ENCODE peak calls at places on chromosomes 7 and 10, in ten cellular contexts. T is upper lobe of right lung, K is lung, H is aorta, A is HAP-1, B is SJCRH30, P is heart right ventricle, D is left ventricle myocardium inferior, O is sigmoid colon, N is H9. Y is an unnamed sample.

GRCh38 chr10:80900661-80901060 is 363.0 kb downstream of the SH2D4B start:
- DNase-seq in H (no peak), O (no peak), A (no peak), B (no peak), N (no peak), D (no peak), P (no peak), T (no peak), K (no peak), Y (no peak)

GRCh38 chr10:3935141-3935540 is 150.1 kb upstream of the KLF6 start:
- DNase-seq in T (no peak), H (peak; percentile 63), O (no peak), B (no peak), A (no peak), K (no peak), N (no peak), D (no peak), P (peak; percentile 26), Y (no peak)

GRCh38 chr10:14758994-14759664 is 15.6 kb downstream of the FAM107B start:
- DNase-seq in A (no peak), T (no peak), O (no peak), N (no peak), H (no peak), K (no peak), B (no peak), D (no peak), P (no peak), Y (no peak)

GRCh38 chr7:29370531-29371314 is 176.1 kb downstream of the CHN2 start:
- DNase-seq in K (no peak), N (no peak), P (no peak), B (no peak), A (no peak), O (no peak), H (no peak), T (no peak), D (no peak), Y (no peak)

GRCh38 chr7:98314469-98314868 is 33.0 kb downstream of the BRI3 start:
- DNase-seq in O (no peak), A (no peak), K (no peak), P (no peak), T (no peak), B (peak; percentile 38), H (no peak), D (no peak), N (no peak), Y (no peak)

GRCh38 chr7:30973292-30973691 is 9.5 kb downstream of the GHRHR start:
- DNase-seq in O (no peak), T (no peak), A (no peak), D (no peak), P (no peak), K (no peak), B (no peak), N (no peak), H (no peak), Y (no peak)

GRCh38 chr7:99955247-99955646 is 20.6 kb downstream of the AZGP1 start:
- DNase-seq in K (peak; percentile 32), A (no peak), P (no peak), D (no peak), T (no peak), B (no peak), O (no peak), N (no peak), H (no peak), Y (no peak)

GRCh38 chr10:63083904-63084689 is 49.0 kb upstream of the NRBF2 start:
- DNase-seq in N (peak; percentile 35), T (no peak), H (peak; percentile 73), O (peak; percentile 89), A (peak; percentile 87), B (peak; percentile 35), P (peak; percentile 14), D (peak; percentile 29), K (peak; percentile 48), Y (peak; percentile 36)

GRCh38 chr10:72754275-72755032 is 62.5 kb downstream of the MCU start:
- DNase-seq in A (no peak), P (no peak), T (no peak), H (no peak), N (no peak), O (no peak), K (no peak), B (no peak), D (no peak), Y (no peak)

GRCh38 chr10:124917168-124917938 is 24.6 kb upstream of the ZRANB1 start:
- DNase-seq in B (peak; percentile 37), A (peak; percentile 48), T (peak; percentile 76), K (peak; percentile 49), N (peak; percentile 43), D (peak; percentile 36), P (peak; percentile 28), H (peak; percentile 64), O (peak; percentile 81), Y (peak; percentile 11)

GRCh38 chr10:48811461-48811860 is 126.8 kb downstream of the WDFY4 start:
- DNase-seq in A (no peak), O (no peak), K (no peak), B (no peak), H (no peak), N (no peak), D (no peak), P (no peak), T (no peak), Y (no peak)

GRCh38 chr7:37684927-37685326 is 1.4 kb downstream of the GPR141 start:
- DNase-seq in A (no peak), K (no peak), T (no peak), H (no peak), D (no peak), O (no peak), B (no peak), P (no peak), N (no peak), Y (no peak)
- H3K4me1 ChIP-seq in A (no peaks in the 10 kb centered on the region), K (no peaks in the 10 kb centered on the region), T (no peaks in the 10 kb centered on the region), H (no peaks in the 10 kb centered on the region), D (no peaks in the 10 kb centered on the region), O (no peaks in the 10 kb centered on the region), B (peaks cover 4% of the 10 kb centered on the region), P (no peaks in the 10 kb centered on the region), N (no peaks in the 10 kb centered on the region), Y (no peaks in the 10 kb centered on the region)

GRCh38 chr10:104339469-104340098 is 1.3 kb upstream of the ITPRIP start:
- DNase-seq in A (no peak), D (no peak), H (peak; percentile 66), K (no peak), T (no peak), B (no peak), P (no peak), O (peak; percentile 87), N (peak; percentile 31), Y (no peak)
- H3K4me1 ChIP-seq in A (peaks cover 9% of the 10 kb centered on the region), D (peaks cover 86% of the 10 kb centered on the region), H (no peaks in the 10 kb centered on the region), K (peaks cover 9% of the 10 kb centered on the region), T (peaks cover 42% of the 10 kb centered on the region), B (peaks cover 7% of the 10 kb centered on the region), P (peaks cover 66% of the 10 kb centered on the region), O (no peaks in the 10 kb centered on the region), N (peaks cover 8% of the 10 kb centered on the region), Y (peaks cover 32% of the 10 kb centered on the region)

GRCh38 chr10:27143686-27144085 is 10.5 kb downstream of the YME1L1 start:
- DNase-seq in B (no peak), P (no peak), H (no peak), T (no peak), D (no peak), K (no peak), N (no peak), O (no peak), A (no peak), Y (no peak)

DNA sequence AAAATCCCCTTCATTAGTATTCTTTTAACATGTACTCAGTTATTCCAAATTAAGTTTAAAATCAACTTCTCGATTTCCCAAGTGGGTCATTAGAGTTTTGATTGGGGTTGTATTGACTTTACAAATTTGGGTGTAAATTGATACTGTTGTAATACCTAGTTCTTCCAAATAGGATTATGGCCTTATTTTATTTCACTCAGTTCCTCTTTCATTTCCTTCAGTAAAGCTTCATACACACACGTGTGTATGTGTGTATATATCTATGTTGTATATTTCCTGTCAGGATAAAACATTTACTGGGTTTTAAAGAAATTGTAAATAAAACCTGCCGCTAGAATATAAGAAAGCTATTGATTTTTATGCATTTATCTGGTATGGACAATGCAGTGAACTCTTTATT is 15.9 kb downstream of the YME1L1 start:
- DNase-seq in K (no peak), A (no peak), T (no peak), D (no peak), P (no peak), H (no peak), B (no peak), N (no peak), O (no peak), Y (no peak)
- H3K4me1 ChIP-seq in K (no peaks in the 10 kb centered on the region), A (no peaks in the 10 kb centered on the region), T (no peaks in the 10 kb centered on the region), D (no peaks in the 10 kb centered on the region), P (no peaks in the 10 kb centered on the region), H (no peaks in the 10 kb centered on the region), B (no peaks in the 10 kb centered on the region), N (no peaks in the 10 kb centered on the region), O (no peaks in the 10 kb centered on the region), Y (no peaks in the 10 kb centered on the region)

DNA sequence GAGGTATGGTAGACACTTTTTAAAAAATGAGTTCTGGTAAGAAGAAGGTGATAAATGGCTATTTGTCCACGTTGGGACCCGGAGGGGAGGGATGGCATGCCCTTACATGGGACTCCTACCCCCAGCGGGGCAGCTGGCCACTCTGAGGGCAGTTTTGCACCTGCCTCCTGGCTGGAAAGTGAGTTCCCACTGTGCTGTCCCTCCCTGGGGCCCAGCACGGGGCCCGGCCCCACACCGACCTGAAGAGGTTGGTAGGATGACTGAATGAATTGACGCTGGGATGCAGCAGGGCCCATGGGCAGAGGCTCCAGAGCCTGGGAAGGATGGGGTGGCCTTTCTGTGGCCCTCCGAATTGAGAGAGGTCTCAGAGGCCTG is 592 bp upstream of the AEBP1 start:
- DNase-seq in D (no peak), O (no peak), K (no peak), P (no peak), A (no peak), B (no peak), N (no peak), T (no peak), H (peak; percentile 48), Y (no peak)
- H3K4me1 ChIP-seq in D (peaks cover 41% of the 10 kb centered on the region), O (no peaks in the 10 kb centered on the region), K (peaks cover 3% of the 10 kb centered on the region), P (peaks cover 34% of the 10 kb centered on the region), A (no peaks in the 10 kb centered on the region), B (peaks cover 26% of the 10 kb centered on the region), N (no peaks in the 10 kb centered on the region), T (peaks cover 3% of the 10 kb centered on the region), H (no peaks in the 10 kb centered on the region), Y (peaks cover 10% of the 10 kb centered on the region)

GRCh38 chr10:117240105-117240729 is 697 bp upstream of the SLC18A2 start:
- DNase-seq in A (no peak), O (no peak), T (no peak), B (no peak), N (peak; percentile 83), P (no peak), D (no peak), H (no peak), K (no peak), Y (no peak)
- H3K4me1 ChIP-seq in A (no peaks in the 10 kb centered on the region), O (no peaks in the 10 kb centered on the region), T (no peaks in the 10 kb centered on the region), B (no peaks in the 10 kb centered on the region), N (no peaks in the 10 kb centered on the region), P (peaks cover 5% of the 10 kb centered on the region), D (peaks cover 11% of the 10 kb centered on the region), H (no peaks in the 10 kb centered on the region), K (peaks cover 5% of the 10 kb centered on the region), Y (no peaks in the 10 kb centered on the region)

DNA sequence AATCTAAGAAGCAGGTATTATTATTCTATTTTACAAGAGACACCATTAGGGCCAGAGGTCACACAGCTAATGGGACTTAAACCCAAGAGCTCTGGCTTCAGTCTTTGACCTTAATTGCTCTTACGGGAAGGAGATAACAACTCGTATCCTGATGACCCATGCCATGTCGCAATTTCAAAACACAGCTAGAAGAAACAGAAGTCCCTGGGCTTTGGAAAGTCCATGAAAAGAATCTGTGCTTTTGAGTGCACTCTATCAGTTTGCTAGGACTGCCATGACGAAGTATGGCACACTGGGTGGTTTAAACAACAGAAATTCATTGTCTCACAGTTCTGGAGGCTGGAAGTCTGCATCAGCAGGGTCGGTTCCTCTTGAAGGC is 247.8 kb upstream of the AOAH start:
- DNase-seq in D (no peak), K (no peak), T (no peak), B (no peak), O (no peak), P (no peak), N (no peak), A (no peak), H (no peak), Y (no peak)
- H3K4me1 ChIP-seq in D (peaks cover 15% of the 10 kb centered on the region), K (no peaks in the 10 kb centered on the region), T (peaks cover 17% of the 10 kb centered on the region), B (peaks cover 17% of the 10 kb centered on the region), O (no peaks in the 10 kb centered on the region), P (peaks cover 15% of the 10 kb centered on the region), N (no peaks in the 10 kb centered on the region), A (no peaks in the 10 kb centered on the region), H (no peaks in the 10 kb centered on the region), Y (peaks cover 12% of the 10 kb centered on the region)

Y was measured in CD8-positive, alpha-beta T cell.